ENCODE peak calls at places on chromosomes 4 and X, in seven cellular contexts. W is astrocyte of the cerebellum; X is activated CD4-positive, alpha-beta T cell treated with anti-CD3 and anti-CD28 coated beads for 4 hours; P is activated effector memory CD4-positive, alpha-beta T cell treated with anti-CD3 and anti-CD28 coated beads, Interleukin-2, amount 50 U/mL, for 16 hours; H is HCT116; R is effector CD4-positive, alpha-beta T cell; L is nephron progenitor cell. K is an unnamed sample.

GRCh38 chrX:142214081-142214480 is 9.0 kb upstream of the MAGEC2 start:
- DNase-seq in P (no peak), W (no peak), L (no peak), X (no peak), H (no peak), R (no peak), K (no peak)

GRCh38 chrX:130144509-130144908 is 21.1 kb downstream of the AIFM1 start:
- DNase-seq in L (no peak), R (no peak), P (no peak), X (no peak), H (no peak), W (no peak), K (no peak)

GRCh38 chr4:729336-730315 is 24.0 kb downstream of the PCGF3 start:
- DNase-seq in W (no peak), L (no peak), H (no peak), R (no peak), P (no peak), X (no peak), K (no peak)

GRCh38 chr4:183360161-183360919 is 38.1 kb upstream of the CLDN24 start:
- DNase-seq in P (no peak), X (no peak), L (no peak), W (peak), R (no peak), H (no peak), K (no peak)

GRCh38 chrX:19332983-19333382 is 10.7 kb upstream of the PDHA1 start:
- DNase-seq in H (no peak), P (no peak), L (no peak), X (no peak), W (no peak), R (no peak), K (no peak)

GRCh38 chrX:50953832-50954231 is 43.3 kb downstream of the BMP15 start:
- DNase-seq in H (no peak), X (no peak), R (no peak), P (no peak), L (no peak), W (no peak), K (no peak)

GRCh38 chr4:53346920-53347852 is 18.7 kb downstream of the SCFD2 start:
- DNase-seq in X (no peak), L (no peak), H (no peak), P (no peak), W (no peak), R (no peak), K (peak)

GRCh38 chrX:31423575-31424284 is 351.9 kb upstream of the FTHL17 start:
- DNase-seq in L (peak), R (no peak), W (no peak), H (no peak), P (no peak), X (no peak), K (peak)

GRCh38 chr4:1300466-1301455 is 11.1 kb downstream of the MAEA start:
- DNase-seq in R (no peak), W (no peak), X (peak), P (peak), L (no peak), H (no peak), K (no peak)

GRCh38 chr4:168719725-168720124 is 222.9 kb downstream of the PALLD start:
- DNase-seq in H (no peak), X (no peak), R (no peak), P (no peak), L (no peak), W (no peak), K (no peak)

GRCh38 chr4:82890913-82891727 is at the start of gene SEC31A:
- DNase-seq in X (peak), H (peak), R (peak), W (peak), P (peak), L (peak), K (peak)

GRCh38 chr4:76969493-76969892 is 19.9 kb downstream of the SEPTIN11 start:
- DNase-seq in R (no peak), P (no peak), W (no peak), L (no peak), X (no peak), H (no peak), K (no peak)

GRCh38 chr4:19700951-19701350 is 550.8 kb upstream of the SLIT2 start:
- DNase-seq in W (no peak), R (no peak), X (no peak), H (no peak), P (no peak), L (no peak), K (no peak)

GRCh38 chr4:59956366-59956765 is 1243.8 kb upstream of the ADGRL3 start:
- DNase-seq in L (no peak), R (no peak), W (no peak), H (no peak), X (no peak), P (no peak), K (no peak)

GRCh38 chr4:94570558-94570957 is 118.8 kb downstream of the PDLIM5 start:
- DNase-seq in X (no peak), P (no peak), W (no peak), L (peak), R (no peak), H (no peak), K (no peak)

GRCh38 chr4:98970386-98970785 is 25.1 kb upstream of the METAP1 start:
- DNase-seq in R (no peak), P (no peak), X (no peak), L (no peak), W (no peak), H (no peak), K (no peak)

GRCh38 chrX:138886769-138887168 is 175.3 kb upstream of the FGF13 start:
- DNase-seq in L (no peak), W (peak), X (no peak), R (no peak), H (no peak), P (no peak), K (no peak)

GRCh38 chr4:78512357-78512920 is 39.1 kb upstream of the ANXA3 start:
- DNase-seq in H (no peak), L (no peak), R (no peak), X (no peak), W (no peak), P (no peak), K (no peak)

GRCh38 chrX:107936434-107936730 is 45.8 kb downstream of the TEX13B start:
- DNase-seq in W (no peak), H (no peak), L (no peak), P (no peak), R (no peak), X (no peak), K (no peak)